ENCODE peak calls at places on chromosome 7, in six cellular contexts. One of them, this sample, is unnamed.

GRCh38 chr7:66050990-66051424 is 24.6 kb upstream of the ASL start:
- DNase-seq in activated CD4-positive, alpha-beta memory T cell treated with anti-CD3 and anti-CD28 coated beads for 36 hours: no peak
- DNase-seq in CD8-positive, alpha-beta T cell: no peak
- DNase-seq in MM.1S: no peak
- DNase-seq in stimulated activated CD4-positive, alpha-beta T cell treated with anti-CD3 and anti-CD28 coated beads, Interleukin-1b, Interleukin-23, amount 100 ng/mL, for 4 hours: no peak
- DNase-seq in activated effector memory CD4-positive, alpha-beta T cell treated with Interleukin-2 at 50 U/mL for 16 hours: no peak
- DNase-seq in this sample: no peak

GRCh38 chr7:73978681-73979563 is 49.1 kb upstream of the ELN start:
- DNase-seq in activated CD4-positive, alpha-beta memory T cell treated with anti-CD3 and anti-CD28 coated beads for 36 hours: peak; percentile 42
- DNase-seq in CD8-positive, alpha-beta T cell: no peak
- DNase-seq in MM.1S: peak; percentile 74
- DNase-seq in stimulated activated CD4-positive, alpha-beta T cell treated with anti-CD3 and anti-CD28 coated beads, Interleukin-1b, Interleukin-23, amount 100 ng/mL, for 4 hours: no peak
- DNase-seq in activated effector memory CD4-positive, alpha-beta T cell treated with Interleukin-2 at 50 U/mL for 16 hours: no peak
- DNase-seq in this sample: no peak

GRCh38 chr7:155198206-155198892 is 99.3 kb upstream of the INSIG1 start:
- DNase-seq in activated CD4-positive, alpha-beta memory T cell treated with anti-CD3 and anti-CD28 coated beads for 36 hours: no peak
- DNase-seq in CD8-positive, alpha-beta T cell: no peak
- DNase-seq in MM.1S: no peak
- DNase-seq in stimulated activated CD4-positive, alpha-beta T cell treated with anti-CD3 and anti-CD28 coated beads, Interleukin-1b, Interleukin-23, amount 100 ng/mL, for 4 hours: no peak
- DNase-seq in activated effector memory CD4-positive, alpha-beta T cell treated with Interleukin-2 at 50 U/mL for 16 hours: no peak
- DNase-seq in this sample: no peak

GRCh38 chr7:100169147-100169850 is 882 bp upstream of the GAL3ST4 start:
- DNase-seq in activated CD4-positive, alpha-beta memory T cell treated with anti-CD3 and anti-CD28 coated beads for 36 hours: no peak
- DNase-seq in CD8-positive, alpha-beta T cell: peak; percentile 29
- DNase-seq in MM.1S: no peak
- DNase-seq in stimulated activated CD4-positive, alpha-beta T cell treated with anti-CD3 and anti-CD28 coated beads, Interleukin-1b, Interleukin-23, amount 100 ng/mL, for 4 hours: no peak
- DNase-seq in activated effector memory CD4-positive, alpha-beta T cell treated with Interleukin-2 at 50 U/mL for 16 hours: no peak
- DNase-seq in this sample: no peak

GRCh38 chr7:34315032-34315431 is 343.0 kb upstream of the NPSR1 start:
- DNase-seq in activated CD4-positive, alpha-beta memory T cell treated with anti-CD3 and anti-CD28 coated beads for 36 hours: no peak
- DNase-seq in CD8-positive, alpha-beta T cell: no peak
- DNase-seq in MM.1S: no peak
- DNase-seq in stimulated activated CD4-positive, alpha-beta T cell treated with anti-CD3 and anti-CD28 coated beads, Interleukin-1b, Interleukin-23, amount 100 ng/mL, for 4 hours: no peak
- DNase-seq in activated effector memory CD4-positive, alpha-beta T cell treated with Interleukin-2 at 50 U/mL for 16 hours: no peak
- DNase-seq in this sample: no peak

GRCh38 chr7:141076377-141076776 is 2.5 kb downstream of the TMEM178B start:
- DNase-seq in activated CD4-positive, alpha-beta memory T cell treated with anti-CD3 and anti-CD28 coated beads for 36 hours: no peak
- DNase-seq in CD8-positive, alpha-beta T cell: no peak
- DNase-seq in MM.1S: no peak
- DNase-seq in stimulated activated CD4-positive, alpha-beta T cell treated with anti-CD3 and anti-CD28 coated beads, Interleukin-1b, Interleukin-23, amount 100 ng/mL, for 4 hours: no peak
- DNase-seq in activated effector memory CD4-positive, alpha-beta T cell treated with Interleukin-2 at 50 U/mL for 16 hours: no peak
- DNase-seq in this sample: no peak

GRCh38 chr7:129990403-129991192 is 37.8 kb upstream of the UBE2H start:
- DNase-seq in activated CD4-positive, alpha-beta memory T cell treated with anti-CD3 and anti-CD28 coated beads for 36 hours: no peak
- DNase-seq in CD8-positive, alpha-beta T cell: no peak
- DNase-seq in MM.1S: no peak
- DNase-seq in stimulated activated CD4-positive, alpha-beta T cell treated with anti-CD3 and anti-CD28 coated beads, Interleukin-1b, Interleukin-23, amount 100 ng/mL, for 4 hours: no peak
- DNase-seq in activated effector memory CD4-positive, alpha-beta T cell treated with Interleukin-2 at 50 U/mL for 16 hours: no peak
- DNase-seq in this sample: no peak

GRCh38 chr7:97390915-97391593 is 273.6 kb downstream of the SDHAF3 start:
- DNase-seq in activated CD4-positive, alpha-beta memory T cell treated with anti-CD3 and anti-CD28 coated beads for 36 hours: no peak
- DNase-seq in CD8-positive, alpha-beta T cell: no peak
- DNase-seq in MM.1S: no peak
- DNase-seq in stimulated activated CD4-positive, alpha-beta T cell treated with anti-CD3 and anti-CD28 coated beads, Interleukin-1b, Interleukin-23, amount 100 ng/mL, for 4 hours: no peak
- DNase-seq in activated effector memory CD4-positive, alpha-beta T cell treated with Interleukin-2 at 50 U/mL for 16 hours: no peak
- DNase-seq in this sample: no peak

GRCh38 chr7:1666251-1666778 is 3.8 kb upstream of the ELFN1 start:
- DNase-seq in activated CD4-positive, alpha-beta memory T cell treated with anti-CD3 and anti-CD28 coated beads for 36 hours: peak; percentile 8
- DNase-seq in CD8-positive, alpha-beta T cell: no peak
- DNase-seq in MM.1S: no peak
- DNase-seq in stimulated activated CD4-positive, alpha-beta T cell treated with anti-CD3 and anti-CD28 coated beads, Interleukin-1b, Interleukin-23, amount 100 ng/mL, for 4 hours: no peak
- DNase-seq in activated effector memory CD4-positive, alpha-beta T cell treated with Interleukin-2 at 50 U/mL for 16 hours: no peak
- DNase-seq in this sample: no peak

GRCh38 chr7:77537595-77538185 is 595 bp downstream of the PTPN12 start:
- DNase-seq in activated CD4-positive, alpha-beta memory T cell treated with anti-CD3 and anti-CD28 coated beads for 36 hours: peak; percentile 57
- DNase-seq in CD8-positive, alpha-beta T cell: peak; percentile 46
- DNase-seq in MM.1S: peak; percentile 43
- DNase-seq in stimulated activated CD4-positive, alpha-beta T cell treated with anti-CD3 and anti-CD28 coated beads, Interleukin-1b, Interleukin-23, amount 100 ng/mL, for 4 hours: peak; percentile 33
- DNase-seq in activated effector memory CD4-positive, alpha-beta T cell treated with Interleukin-2 at 50 U/mL for 16 hours: peak; percentile 6
- DNase-seq in this sample: peak; percentile 43

GRCh38 chr7:133691727-133692450 is 435.3 kb upstream of the LRGUK start:
- DNase-seq in activated CD4-positive, alpha-beta memory T cell treated with anti-CD3 and anti-CD28 coated beads for 36 hours: no peak
- DNase-seq in CD8-positive, alpha-beta T cell: no peak
- DNase-seq in MM.1S: no peak
- DNase-seq in stimulated activated CD4-positive, alpha-beta T cell treated with anti-CD3 and anti-CD28 coated beads, Interleukin-1b, Interleukin-23, amount 100 ng/mL, for 4 hours: no peak
- DNase-seq in activated effector memory CD4-positive, alpha-beta T cell treated with Interleukin-2 at 50 U/mL for 16 hours: no peak
- DNase-seq in this sample: no peak

GRCh38 chr7:92645531-92646061 is 55.4 kb upstream of the FAM133B start:
- DNase-seq in activated CD4-positive, alpha-beta memory T cell treated with anti-CD3 and anti-CD28 coated beads for 36 hours: peak; percentile 68
- DNase-seq in CD8-positive, alpha-beta T cell: no peak
- DNase-seq in MM.1S: no peak
- DNase-seq in stimulated activated CD4-positive, alpha-beta T cell treated with anti-CD3 and anti-CD28 coated beads, Interleukin-1b, Interleukin-23, amount 100 ng/mL, for 4 hours: no peak
- DNase-seq in activated effector memory CD4-positive, alpha-beta T cell treated with Interleukin-2 at 50 U/mL for 16 hours: no peak
- DNase-seq in this sample: peak; percentile 22

GRCh38 chr7:50709151-50709550 is 73.5 kb downstream of the GRB10 start:
- DNase-seq in activated CD4-positive, alpha-beta memory T cell treated with anti-CD3 and anti-CD28 coated beads for 36 hours: no peak
- DNase-seq in CD8-positive, alpha-beta T cell: no peak
- DNase-seq in MM.1S: no peak
- DNase-seq in stimulated activated CD4-positive, alpha-beta T cell treated with anti-CD3 and anti-CD28 coated beads, Interleukin-1b, Interleukin-23, amount 100 ng/mL, for 4 hours: no peak
- DNase-seq in activated effector memory CD4-positive, alpha-beta T cell treated with Interleukin-2 at 50 U/mL for 16 hours: no peak
- DNase-seq in this sample: no peak

GRCh38 chr7:1271046-1271445 is 38.4 kb downstream of the UNCX start:
- DNase-seq in activated CD4-positive, alpha-beta memory T cell treated with anti-CD3 and anti-CD28 coated beads for 36 hours: no peak
- DNase-seq in CD8-positive, alpha-beta T cell: no peak
- DNase-seq in MM.1S: no peak
- DNase-seq in stimulated activated CD4-positive, alpha-beta T cell treated with anti-CD3 and anti-CD28 coated beads, Interleukin-1b, Interleukin-23, amount 100 ng/mL, for 4 hours: no peak
- DNase-seq in activated effector memory CD4-positive, alpha-beta T cell treated with Interleukin-2 at 50 U/mL for 16 hours: no peak
- DNase-seq in this sample: no peak

GRCh38 chr7:69367785-69368184 is 230.5 kb upstream of the AUTS2 start:
- DNase-seq in activated CD4-positive, alpha-beta memory T cell treated with anti-CD3 and anti-CD28 coated beads for 36 hours: no peak
- DNase-seq in CD8-positive, alpha-beta T cell: no peak
- DNase-seq in MM.1S: no peak
- DNase-seq in stimulated activated CD4-positive, alpha-beta T cell treated with anti-CD3 and anti-CD28 coated beads, Interleukin-1b, Interleukin-23, amount 100 ng/mL, for 4 hours: no peak
- DNase-seq in activated effector memory CD4-positive, alpha-beta T cell treated with Interleukin-2 at 50 U/mL for 16 hours: no peak
- DNase-seq in this sample: no peak

GRCh38 chr7:134755422-134756022 is 23.9 kb upstream of the CALD1 start:
- DNase-seq in activated CD4-positive, alpha-beta memory T cell treated with anti-CD3 and anti-CD28 coated beads for 36 hours: peak; percentile 59
- DNase-seq in CD8-positive, alpha-beta T cell: peak; percentile 44
- DNase-seq in MM.1S: no peak
- DNase-seq in stimulated activated CD4-positive, alpha-beta T cell treated with anti-CD3 and anti-CD28 coated beads, Interleukin-1b, Interleukin-23, amount 100 ng/mL, for 4 hours: peak; percentile 29
- DNase-seq in activated effector memory CD4-positive, alpha-beta T cell treated with Interleukin-2 at 50 U/mL for 16 hours: peak; percentile 3
- DNase-seq in this sample: peak; percentile 7

GRCh38 chr7:103592187-103592586 is 146.2 kb upstream of the SLC26A5 start:
- DNase-seq in activated CD4-positive, alpha-beta memory T cell treated with anti-CD3 and anti-CD28 coated beads for 36 hours: no peak
- DNase-seq in CD8-positive, alpha-beta T cell: no peak
- DNase-seq in MM.1S: no peak
- DNase-seq in stimulated activated CD4-positive, alpha-beta T cell treated with anti-CD3 and anti-CD28 coated beads, Interleukin-1b, Interleukin-23, amount 100 ng/mL, for 4 hours: no peak
- DNase-seq in activated effector memory CD4-positive, alpha-beta T cell treated with Interleukin-2 at 50 U/mL for 16 hours: no peak
- DNase-seq in this sample: no peak

GRCh38 chr7:2862831-2863361 is 18.8 kb upstream of the GNA12 start:
- DNase-seq in activated CD4-positive, alpha-beta memory T cell treated with anti-CD3 and anti-CD28 coated beads for 36 hours: no peak
- DNase-seq in CD8-positive, alpha-beta T cell: peak; percentile 40
- DNase-seq in MM.1S: no peak
- DNase-seq in stimulated activated CD4-positive, alpha-beta T cell treated with anti-CD3 and anti-CD28 coated beads, Interleukin-1b, Interleukin-23, amount 100 ng/mL, for 4 hours: no peak
- DNase-seq in activated effector memory CD4-positive, alpha-beta T cell treated with Interleukin-2 at 50 U/mL for 16 hours: no peak
- DNase-seq in this sample: no peak

GRCh38 chr7:106175507-106175906 is 63.4 kb upstream of the SYPL1 start:
- DNase-seq in activated CD4-positive, alpha-beta memory T cell treated with anti-CD3 and anti-CD28 coated beads for 36 hours: no peak
- DNase-seq in CD8-positive, alpha-beta T cell: no peak
- DNase-seq in MM.1S: no peak
- DNase-seq in stimulated activated CD4-positive, alpha-beta T cell treated with anti-CD3 and anti-CD28 coated beads, Interleukin-1b, Interleukin-23, amount 100 ng/mL, for 4 hours: no peak
- DNase-seq in activated effector memory CD4-positive, alpha-beta T cell treated with Interleukin-2 at 50 U/mL for 16 hours: no peak
- DNase-seq in this sample: no peak

GRCh38 chr7:42235734-42236133 is 1.3 kb downstream of the GLI3 start:
- DNase-seq in activated CD4-positive, alpha-beta memory T cell treated with anti-CD3 and anti-CD28 coated beads for 36 hours: no peak
- DNase-seq in CD8-positive, alpha-beta T cell: no peak
- DNase-seq in MM.1S: no peak
- DNase-seq in stimulated activated CD4-positive, alpha-beta T cell treated with anti-CD3 and anti-CD28 coated beads, Interleukin-1b, Interleukin-23, amount 100 ng/mL, for 4 hours: no peak
- DNase-seq in activated effector memory CD4-positive, alpha-beta T cell treated with Interleukin-2 at 50 U/mL for 16 hours: no peak
- DNase-seq in this sample: no peak

This sample was measured in stimulated activated naive CD4-positive, alpha-beta T cell treated with Interleukin-2 at 50 U/mL for 16 hours.